ENCODE peak calls at places on chromosomes 13 and 19, in seven cellular contexts. K is foreskin keratinocyte; U is left lung; V is CD8-positive, alpha-beta T cell; E is naive thymus-derived CD4-positive, alpha-beta T cell; H is neural progenitor cell; W is body of pancreas. Q is an unnamed sample. For H3K4me1, the result is how much of the 10 kb centered on the place peaks cover.

GRCh38 chr13:99314640-99315176 is 7.5 kb upstream of the GPR183 start:
- DNase-seq in U (no peak), E (peak), V (no peak), K (no peak), H (no peak), W (no peak), Q (no peak)

GRCh38 chr19:44190020-44190419 is 22.3 kb upstream of the ZNF227 start:
- DNase-seq in E (no peak), W (no peak), H (no peak), U (no peak), K (no peak), V (no peak), Q (no peak)

GRCh38 chr13:46655727-46656180 is 102.8 kb downstream of the LRCH1 start:
- DNase-seq in K (peak), H (peak), U (no peak), V (no peak), E (no peak), W (no peak), Q (no peak)

GRCh38 chr19:31349160-31349881 is at the start of gene TSHZ3:
- DNase-seq in U (peak), K (peak), H (peak), E (peak), W (peak), V (no peak), Q (peak)

GRCh38 chr13:50476579-50476978 is 366.9 kb downstream of the DLEU7 start:
- DNase-seq in E (no peak), K (no peak), U (no peak), H (no peak), W (no peak), V (no peak), Q (no peak)

GRCh38 chr19:49677901-49678674 is 1.0 kb downstream of the PRMT1 start:
- DNase-seq in K (peak), W (peak), U (peak), H (peak), E (peak), V (peak), Q (peak)

GRCh38 chr13:50526771-50527567 is 316.5 kb downstream of the DLEU7 start:
- DNase-seq in U (no peak), E (no peak), H (no peak), K (no peak), V (no peak), W (no peak), Q (no peak)

GRCh38 chr13:45522571-45522970 is 57.8 kb downstream of the COG3 start:
- DNase-seq in E (no peak), W (no peak), V (no peak), H (no peak), K (no peak), U (no peak), Q (no peak)

GRCh38 chr13:30134578-30134977 is 172.8 kb downstream of the KATNAL1 start:
- DNase-seq in V (no peak), K (no peak), W (no peak), U (no peak), H (no peak), E (no peak), Q (no peak)

GRCh38 chr19:16650821-16651220 is 9.1 kb downstream of the SMIM7 start:
- DNase-seq in U (no peak), W (no peak), E (no peak), K (no peak), H (no peak), V (no peak), Q (no peak)

DNA sequence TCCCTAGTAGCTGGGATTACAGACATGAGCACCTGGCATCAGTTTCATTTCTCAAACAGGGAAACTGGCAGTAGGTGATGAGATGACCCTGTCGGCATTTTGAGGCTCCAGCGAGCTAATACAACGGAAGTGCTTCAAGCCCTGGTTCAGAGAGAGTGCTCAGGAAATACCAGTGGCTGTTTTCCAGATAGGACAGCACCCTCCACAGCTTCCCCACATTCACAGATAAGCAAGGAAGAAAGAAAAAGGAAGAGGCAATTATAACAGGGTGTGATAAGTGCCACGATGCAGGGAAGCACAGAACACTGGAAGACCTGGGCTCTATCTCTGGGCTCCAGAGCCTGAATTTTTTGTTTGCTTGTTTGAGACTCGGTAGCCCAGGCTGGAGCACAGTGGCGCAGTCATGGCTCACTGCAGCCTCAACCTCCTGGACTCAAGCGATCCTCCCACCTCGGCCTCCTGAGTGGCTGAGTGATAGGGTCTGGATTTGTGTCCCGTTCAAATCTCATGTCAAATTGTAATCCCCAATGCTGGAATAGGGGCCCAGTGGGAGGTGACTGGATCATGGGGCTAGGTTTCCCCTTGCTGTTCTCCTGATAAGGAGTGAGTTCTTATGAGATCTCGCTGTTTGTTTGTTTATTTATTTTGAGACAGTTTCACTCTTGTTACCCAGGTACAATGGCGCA is 43.5 kb downstream of the PIN1 start:
- DNase-seq in K (peak), H (no peak), W (no peak), E (no peak), U (no peak), V (no peak), Q (no peak)
- H3K27ac ChIP-seq in K (peak), H (no peak), W (no peak), E (no peak), U (no peak), V (no peak), Q (no peak)

GRCh38 chr13:91348906-91349435 is 1.5 kb downstream of the MIR17HG start:
- DNase-seq in V (peak), W (peak), K (peak), U (peak), E (peak), H (peak), Q (peak)

GRCh38 chr13:91353494-91353893 is 6.0 kb downstream of the MIR17HG start:
- DNase-seq in V (no peak), H (no peak), K (no peak), E (no peak), W (no peak), U (no peak), Q (no peak)

GRCh38 chr13:91351980-91352379 is 4.5 kb downstream of the MIR17HG start:
- DNase-seq in E (no peak), H (peak), K (no peak), U (no peak), V (no peak), W (no peak), Q (no peak)

GRCh38 chr13:91349992-91350911 is 2.8 kb downstream of the MIR17HG start:
- DNase-seq in E (no peak), U (no peak), W (no peak), K (no peak), H (no peak), V (no peak), Q (no peak)

DNA sequence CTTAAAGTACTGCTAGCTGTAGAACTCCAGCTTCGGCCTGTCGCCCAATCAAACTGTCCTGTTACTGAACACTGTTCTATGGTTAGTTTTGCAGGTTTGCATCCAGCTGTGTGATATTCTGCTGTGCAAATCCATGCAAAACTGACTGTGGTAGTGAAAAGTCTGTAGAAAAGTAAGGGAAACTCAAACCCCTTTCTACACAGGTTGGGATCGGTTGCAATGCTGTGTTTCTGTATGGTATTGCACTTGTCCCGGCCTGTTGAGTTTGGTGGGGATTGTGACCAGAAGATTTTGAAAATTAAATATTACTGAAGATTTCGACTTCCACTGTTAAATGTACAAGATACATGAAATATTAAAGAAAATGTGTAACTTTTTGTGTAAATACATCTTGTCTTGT is 3.6 kb downstream of the MIR17HG start:
- DNase-seq in E (no peak), W (no peak), H (no peak), V (no peak), U (no peak), K (no peak), Q (no peak)
- H3K4me1 ChIP-seq in E (under half), W (under half), H (under half), V (under half), U (under half), K (under half), Q (under half)

GRCh38 chr19:51676566-51677083 is 16.5 kb upstream of the SPACA6 start:
- DNase-seq in E (peak), U (no peak), H (no peak), W (no peak), V (no peak), K (no peak), Q (no peak)

GRCh38 chr19:51681286-51681956 is 11.7 kb upstream of the SPACA6 start:
- DNase-seq in K (peak), E (no peak), W (no peak), H (no peak), V (no peak), U (no peak), Q (no peak)

GRCh38 chr19:51686171-51686570 is 7.0 kb upstream of the SPACA6 start:
- DNase-seq in H (no peak), K (no peak), U (no peak), V (no peak), E (no peak), W (no peak), Q (no peak)

DNA sequence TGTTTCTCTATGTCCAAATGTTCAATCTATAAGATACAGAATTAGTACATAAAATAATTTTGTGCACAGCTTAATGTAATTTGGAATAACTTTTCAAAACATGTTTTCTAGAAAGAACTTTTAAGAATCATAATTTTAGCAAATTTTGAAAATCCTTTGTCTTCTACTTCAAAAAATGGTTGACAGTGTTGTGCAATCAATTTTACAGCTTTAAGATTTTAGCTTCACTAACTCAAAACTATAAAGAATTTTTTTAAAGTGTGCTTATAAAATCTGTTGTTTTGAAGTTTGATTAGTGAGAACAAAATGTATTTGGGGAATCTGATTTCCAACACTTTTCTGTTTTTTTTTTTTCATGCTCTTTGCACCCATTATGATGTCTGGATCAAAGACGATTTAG is 12.7 kb upstream of the SPACA6 start:
- DNase-seq in V (no peak), W (no peak), U (no peak), H (no peak), K (no peak), E (no peak), Q (no peak)
- H3K27ac ChIP-seq in V (no peak), W (no peak), U (no peak), H (no peak), K (no peak), E (no peak), Q (no peak)

GRCh38 chr19:46946090-46946489 is 73.5 kb upstream of the NPAS1 start:
- DNase-seq in E (no peak), H (no peak), V (no peak), K (no peak), U (no peak), W (no peak), Q (no peak)
- H3K4me1 ChIP-seq in E (under half), H (under half), V (under half), K (under half), U (under half), W (under half), Q (under half)

GRCh38 chr19:56760842-56761241 is 79.7 kb downstream of the PEG3 start:
- DNase-seq in W (no peak), E (no peak), V (no peak), K (no peak), H (no peak), U (no peak), Q (no peak)

GRCh38 chr19:56759531-56759930 is 81.0 kb downstream of the PEG3 start:
- DNase-seq in K (peak), H (no peak), W (no peak), V (no peak), U (no peak), E (no peak), Q (no peak)

GRCh38 chr19:56769650-56770049 is 70.9 kb downstream of the PEG3 start:
- DNase-seq in E (no peak), W (no peak), H (no peak), K (no peak), V (no peak), U (no peak), Q (no peak)

GRCh38 chr19:56764296-56764695 is 76.2 kb downstream of the PEG3 start:
- DNase-seq in V (no peak), H (no peak), U (no peak), K (no peak), W (no peak), E (no peak), Q (no peak)

DNA sequence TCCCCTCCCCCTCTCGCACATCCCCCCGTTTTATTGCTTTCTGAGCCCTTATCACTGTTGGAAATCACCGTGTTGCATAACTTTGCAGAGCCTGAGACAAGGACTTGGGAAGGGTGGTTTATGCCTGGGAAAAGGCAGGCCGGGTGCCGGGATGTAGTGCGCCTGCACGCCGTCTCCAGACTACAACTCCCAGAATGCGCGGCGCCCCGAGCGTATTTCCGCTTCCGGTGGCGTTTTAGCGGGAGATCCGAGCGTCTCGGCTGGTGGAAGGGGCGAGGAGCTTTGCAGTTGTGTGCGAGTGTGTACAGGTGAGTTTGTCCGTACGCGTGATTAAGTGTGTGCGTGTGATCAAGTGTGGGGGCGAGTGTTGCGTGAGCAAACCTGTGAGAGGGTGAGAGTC is 75.4 kb downstream of the PEG3 start:
- DNase-seq in E (no peak), V (no peak), U (peak), K (no peak), W (peak), H (no peak), Q (no peak)
- H3K27ac ChIP-seq in E (no peak), V (no peak), U (no peak), K (no peak), W (no peak), H (no peak), Q (no peak)